ENCODE peak calls at places on chromosome 16, in eight cellular contexts. W is amniotic stem cell; N is CD8-positive, alpha-beta memory T cell; C is progenitor cell of endocrine pancreas; P is OCI-M1; T is NCI-H2081; M is activated T-cell treated with anti-CD3 and anti-CD28 coated beads for 24 hours; O is SHP77. J is an unnamed sample.

GRCh38 chr16:23781176-23781575 is 26.4 kb downstream of the CHP2 start:
- DNase-seq in W (no peak), N (no peak), C (no peak), P (peak; percentile 7), T (no peak), M (no peak), O (no peak), J (no peak)

GRCh38 chr16:67673712-67674580 is 7.3 kb downstream of the C16orf86 start:
- DNase-seq in W (no peak), N (no peak), C (no peak), P (peak; percentile 36), T (peak; percentile 60), M (no peak), O (peak; percentile 50), J (no peak)

GRCh38 chr16:80570106-80570478 is 29.3 kb downstream of the DYNLRB2 start:
- DNase-seq in W (no peak), N (no peak), C (no peak), P (no peak), T (no peak), M (no peak), O (no peak), J (no peak)

GRCh38 chr16:23508589-23509440 is 1.5 kb downstream of the GGA2 start:
- DNase-seq in W (no peak), N (no peak), C (no peak), P (peak; percentile 47), T (no peak), M (no peak), O (no peak), J (peak; percentile 62)

GRCh38 chr16:17396762-17397498 is 73.8 kb downstream of the XYLT1 start:
- DNase-seq in W (no peak), N (peak; percentile 6), C (no peak), P (peak; percentile 3), T (peak; percentile 48), M (no peak), O (peak; percentile 59), J (no peak)

GRCh38 chr16:49928176-49928892 is 72.4 kb upstream of the ZNF423 start:
- DNase-seq in W (no peak), N (no peak), C (no peak), P (no peak), T (no peak), M (no peak), O (no peak), J (peak; percentile 59)

GRCh38 chr16:30173054-30173453 is 10.3 kb upstream of the CORO1A start:
- DNase-seq in W (no peak), N (no peak), C (no peak), P (no peak), T (no peak), M (no peak), O (no peak), J (no peak)

GRCh38 chr16:51549836-51550235 is 398.8 kb upstream of the SALL1 start:
- DNase-seq in W (no peak), N (no peak), C (no peak), P (no peak), T (no peak), M (no peak), O (no peak), J (no peak)

GRCh38 chr16:67150833-67151396 is at the start of gene B3GNT9:
- DNase-seq in W (peak; percentile 41), N (no peak), C (no peak), P (peak; percentile 44), T (peak; percentile 32), M (peak; percentile 32), O (no peak), J (peak; percentile 93)

GRCh38 chr16:67539271-67539670 is 10.6 kb downstream of the RIPOR1 start:
- DNase-seq in W (no peak), N (no peak), C (no peak), P (no peak), T (no peak), M (no peak), O (no peak), J (no peak)

GRCh38 chr16:11361751-11362742 is 16.8 kb downstream of the RMI2 start:
- DNase-seq in W (no peak), N (no peak), C (no peak), P (peak; percentile 27), T (no peak), M (no peak), O (no peak), J (peak; percentile 76)

J was measured in posterior vena cava.